ENCODE peak calls at places on chromosome 22, in four cellular contexts. C is H1, G is HepG2, Z is SK-N-SH. M is an unnamed sample.

GRCh38 chr22:33747576-33748180 is 172.6 kb downstream of the LARGE1 start:
- DNase-seq in C (no peak), G (no peak), Z (peak), M (peak)

GRCh38 chr22:25066861-25067435 is 114.4 kb downstream of the KIAA1671 start:
- DNase-seq in C (no peak), G (no peak), Z (no peak), M (no peak)

GRCh38 chr22:23850136-23850611 is 7.5 kb upstream of the SLC2A11 start:
- DNase-seq in C (no peak), G (no peak), Z (no peak), M (no peak)

GRCh38 chr22:27224485-27225364 is 567.3 kb downstream of the MIAT start:
- DNase-seq in C (no peak), G (no peak), Z (peak), M (no peak)

GRCh38 chr22:26725012-26725676 is 67.8 kb downstream of the MIAT start:
- DNase-seq in C (no peak), G (no peak), Z (no peak), M (no peak)

GRCh38 chr22:22810018-22810427 is 77.6 kb upstream of the IGLL5 start:
- DNase-seq in C (no peak), G (peak), Z (peak), M (no peak)

GRCh38 chr22:49930596-49931412 is 12.4 kb downstream of the CRELD2 start:
- DNase-seq in C (no peak), G (peak), Z (peak), M (peak)

GRCh38 chr22:40741116-40741515 is 61.8 kb downstream of the MCHR1 start:
- DNase-seq in C (no peak), G (no peak), Z (no peak), M (no peak)

GRCh38 chr22:23763579-23764331 is 965 bp downstream of the C22orf15 start:
- DNase-seq in C (peak), G (no peak), Z (peak), M (no peak)

GRCh38 chr22:24289138-24289537 is 18.5 kb downstream of the SPECC1L start:
- DNase-seq in C (no peak), G (no peak), Z (no peak), M (no peak)

GRCh38 chr22:27667121-27667843 is 134.3 kb downstream of the MN1 start:
- DNase-seq in C (no peak), G (no peak), Z (no peak), M (no peak)

GRCh38 chr22:28547132-28547842 is 132.4 kb downstream of the TTC28 start:
- DNase-seq in C (no peak), G (no peak), Z (no peak), M (no peak)

GRCh38 chr22:25199726-25200520 is at the start of gene CRYBB3:
- DNase-seq in C (no peak), G (no peak), Z (no peak), M (no peak)

GRCh38 chr22:41915783-41916493 is 1.1 kb upstream of the SHISA8 start:
- DNase-seq in C (no peak), G (no peak), Z (no peak), M (no peak)

GRCh38 chr22:30802202-30803166 is 107.8 kb downstream of the OSBP2 start:
- DNase-seq in C (peak), G (peak), Z (peak), M (peak)

GRCh38 chr22:35928273-35928798 is 100.3 kb downstream of the RBFOX2 start:
- DNase-seq in C (no peak), G (no peak), Z (no peak), M (no peak)

GRCh38 chr22:26751217-26751616 is 93.8 kb downstream of the MIAT start:
- DNase-seq in C (peak), G (no peak), Z (no peak), M (no peak)

GRCh38 chr22:24503851-24504170 is 8.7 kb downstream of the UPB1 start:
- DNase-seq in C (no peak), G (no peak), Z (no peak), M (no peak)

GRCh38 chr22:30733081-30733680 is 38.5 kb downstream of the OSBP2 start:
- DNase-seq in C (no peak), G (no peak), Z (no peak), M (no peak)

GRCh38 chr22:22878801-22879674 is 8.6 kb upstream of the IGLL5 start:
- DNase-seq in C (no peak), G (no peak), Z (no peak), M (no peak)

GRCh38 chr22:30312053-30312452 is 14.7 kb downstream of the TBC1D10A start:
- DNase-seq in C (no peak), G (no peak), Z (no peak), M (no peak)

GRCh38 chr22:36734171-36735058 is 30.9 kb upstream of the CACNG2 start:
- DNase-seq in C (no peak), G (no peak), Z (no peak), M (no peak)

GRCh38 chr22:27179161-27179560 is 521.8 kb downstream of the MIAT start:
- DNase-seq in C (no peak), G (no peak), Z (no peak), M (no peak)

GRCh38 chr22:17920145-17920605 is 104.2 kb downstream of the MICAL3 start:
- DNase-seq in C (no peak), G (peak), Z (peak), M (no peak)

GRCh38 chr22:28977481-28977971 is 84.1 kb downstream of the C22orf31 start:
- DNase-seq in C (no peak), G (peak), Z (no peak), M (no peak)

GRCh38 chr22:48414662-48415061 is 1413.0 kb downstream of the BRD1 start:
- DNase-seq in C (no peak), G (no peak), Z (no peak), M (no peak)

GRCh38 chr22:25656724-25657123 is 85.3 kb upstream of the MYO18B start:
- DNase-seq in C (no peak), G (no peak), Z (no peak), M (no peak)

GRCh38 chr22:42743501-42743991 is 22.9 kb upstream of the A4GALT start:
- DNase-seq in C (no peak), G (peak), Z (no peak), M (no peak)

GRCh38 chr22:48899523-48900326 is 927.9 kb downstream of the BRD1 start:
- DNase-seq in C (no peak), G (no peak), Z (no peak), M (no peak)

GRCh38 chr22:24593810-24594568 is 1.1 kb upstream of the LRRC75B start:
- DNase-seq in C (peak), G (peak), Z (peak), M (peak)

GRCh38 chr22:42591987-42592386 is 22.7 kb downstream of the POLDIP3 start:
- DNase-seq in C (no peak), G (no peak), Z (no peak), M (no peak)

GRCh38 chr22:29689872-29690213 is 30.0 kb upstream of the CABP7 start:
- DNase-seq in C (peak), G (peak), Z (peak), M (no peak)

GRCh38 chr22:49554296-49554625 is 273.4 kb downstream of the BRD1 start:
- DNase-seq in C (peak), G (no peak), Z (no peak), M (no peak)

GRCh38 chr22:19825016-19825339 is 29.7 kb downstream of the GNB1L start:
- DNase-seq in C (peak), G (no peak), Z (no peak), M (no peak)
- TF ChIP-seq JUND in C (no peak), G (no peak), Z (no peak), M (no peak)

DNA sequence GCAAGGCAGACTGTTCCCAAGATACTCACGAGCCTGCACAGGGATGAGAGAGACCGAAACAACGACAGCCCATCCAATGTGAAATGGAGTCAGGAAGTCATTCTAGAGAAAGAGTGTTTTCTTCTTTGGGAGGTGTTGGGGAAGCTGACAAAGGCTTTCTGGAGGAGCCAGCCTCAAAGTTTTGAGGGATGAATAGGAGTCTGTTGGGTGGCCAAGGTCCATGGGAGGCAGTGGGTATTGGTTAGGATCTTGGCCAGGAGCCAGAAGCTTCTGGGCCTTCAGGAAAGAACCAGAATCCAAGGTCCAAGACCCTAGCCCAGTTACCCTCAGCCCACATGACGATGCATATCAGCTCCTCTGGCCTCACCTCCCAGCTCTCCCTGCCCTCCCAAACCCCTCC is 59.9 kb upstream of the SHISAL1 start:
- DNase-seq in C (no peak), G (no peak), Z (no peak), M (no peak)
- TF ChIP-seq JUND in C (no peak), G (no peak), Z (no peak), M (no peak)

DNA sequence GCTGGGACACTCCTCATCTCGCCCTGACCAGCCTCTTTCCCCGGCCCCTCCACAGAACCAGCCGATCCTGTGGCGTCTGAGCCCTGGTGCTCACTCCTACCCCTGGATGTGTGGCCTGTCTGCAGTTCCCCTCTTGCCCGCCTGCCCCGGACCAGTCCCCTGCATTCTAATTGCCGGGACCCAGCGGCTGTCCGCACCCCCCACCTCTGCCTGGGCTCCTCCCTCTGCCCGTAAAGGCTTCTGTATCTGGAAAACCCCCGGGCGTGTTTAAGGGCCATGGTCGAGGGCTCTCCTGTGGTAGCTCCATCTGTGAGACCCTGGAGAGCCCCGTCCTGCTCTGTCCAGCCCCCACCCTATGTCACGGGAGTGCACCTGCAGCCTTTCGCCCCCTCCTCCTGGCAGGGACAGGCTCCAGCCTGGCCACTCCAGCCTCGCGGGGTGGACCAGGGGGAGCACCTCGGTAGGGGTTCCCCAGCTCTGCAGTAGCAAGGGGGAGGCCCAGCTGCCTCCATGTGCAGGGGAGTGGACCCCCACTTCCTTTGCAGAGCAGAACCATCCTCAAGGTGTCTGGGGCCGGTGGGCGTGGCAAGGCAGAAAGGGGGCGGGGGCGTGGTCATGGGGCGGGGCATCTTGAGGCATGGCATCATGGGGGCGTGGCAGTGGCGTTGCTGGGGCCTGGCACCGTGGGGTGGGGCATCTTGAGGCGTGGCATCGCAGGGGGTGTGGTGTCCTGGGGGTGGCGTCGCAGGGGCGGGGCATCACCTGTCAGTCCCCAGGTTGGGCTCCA is 430.4 kb downstream of the TBC1D22A start:
- DNase-seq in C (no peak), G (no peak), Z (no peak), M (no peak)
- TF ChIP-seq JUND in C (no peak), G (no peak), Z (no peak), M (no peak)

GRCh38 chr22:45398214-45398613 is 15.2 kb downstream of the SMC1B start:
- DNase-seq in C (no peak), G (no peak), Z (no peak), M (no peak)

GRCh38 chr22:45402466-45402865 is 10.9 kb downstream of the SMC1B start:
- DNase-seq in C (no peak), G (no peak), Z (no peak), M (no peak)

GRCh38 chr22:45400046-45400445 is 13.4 kb downstream of the SMC1B start:
- DNase-seq in C (no peak), G (no peak), Z (no peak), M (no peak)

DNA sequence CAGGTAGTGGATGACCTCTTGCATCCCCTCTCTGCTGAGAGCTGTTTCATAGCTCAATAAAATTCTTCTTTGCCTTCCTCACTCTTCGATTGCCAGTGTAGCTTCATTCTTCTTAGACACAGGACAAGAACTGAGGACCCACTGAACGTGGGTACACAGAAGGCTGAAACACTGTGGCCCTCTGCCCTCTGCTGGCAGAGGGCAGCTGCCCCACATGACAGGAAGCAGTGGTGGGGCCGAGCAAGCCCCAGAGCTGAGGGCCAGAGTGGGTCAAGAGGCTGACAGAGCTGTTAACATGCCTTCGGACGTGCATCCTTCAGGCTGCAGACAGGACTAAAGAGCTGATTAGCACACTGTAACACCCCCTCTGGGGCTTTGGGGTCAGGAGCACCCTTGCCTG is 15.6 kb downstream of the SMC1B start:
- DNase-seq in C (no peak), G (peak), Z (no peak), M (no peak)
- TF ChIP-seq JUND in C (no peak), G (no peak), Z (no peak), M (no peak)

GRCh38 chr22:32631507-32632245 is 157.1 kb downstream of the FBXO7 start:
- DNase-seq in C (no peak), G (no peak), Z (no peak), M (no peak)

GRCh38 chr22:32632650-32633049 is 158.0 kb downstream of the FBXO7 start:
- DNase-seq in C (no peak), G (no peak), Z (peak), M (no peak)

GRCh38 chr22:32634424-32634981 is 159.9 kb downstream of the FBXO7 start:
- DNase-seq in C (no peak), G (no peak), Z (no peak), M (no peak)

GRCh38 chr22:32637951-32638350 is 163.3 kb downstream of the FBXO7 start:
- DNase-seq in C (no peak), G (no peak), Z (no peak), M (no peak)

GRCh38 chr22:32636884-32637283 is 162.3 kb downstream of the FBXO7 start:
- DNase-seq in C (no peak), G (no peak), Z (no peak), M (no peak)
- TF ChIP-seq JUND in C (no peak), G (no peak), Z (no peak), M (no peak)

DNA sequence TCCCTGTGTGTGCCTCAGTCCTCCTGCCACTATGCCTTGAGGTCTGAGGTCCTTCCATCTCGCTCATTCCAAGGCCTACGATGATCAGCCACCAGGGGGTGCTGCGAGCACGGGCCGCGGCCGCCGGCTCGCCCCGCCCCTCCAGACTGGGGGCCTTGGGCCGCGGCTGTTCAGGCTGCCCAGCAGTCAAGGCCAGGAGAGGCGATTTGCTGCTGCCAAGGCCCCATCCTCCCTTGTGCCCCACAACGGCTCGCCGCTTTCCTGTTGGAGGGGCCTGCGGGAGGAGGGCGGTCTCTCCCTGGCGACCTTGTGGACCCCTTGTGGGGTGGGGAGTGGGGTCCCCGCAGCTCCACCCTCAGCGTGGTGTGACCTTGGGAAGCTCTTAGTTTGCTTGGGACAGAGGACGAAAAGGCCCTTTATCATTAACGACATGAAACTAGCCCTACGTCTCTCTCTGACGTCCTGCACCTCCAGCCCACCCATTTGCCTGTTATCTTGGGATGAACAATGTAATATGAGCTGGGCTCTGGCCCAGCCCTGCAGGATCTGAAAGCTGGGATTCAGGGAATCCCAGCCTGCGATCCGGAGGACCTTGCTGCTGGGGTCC is 5.4 kb upstream of the GALR3 start:
- DNase-seq in C (peak), G (peak), Z (peak), M (peak)
- TF ChIP-seq JUND in C (no peak), G (no peak), Z (no peak), M (no peak)